ENCODE peak calls at places on chromosomes 16 and 17, in eight cellular contexts. X is HCT116, Y is H1, G is endothelial cell of umbilical vein, B is GM12878, J is K562, M is HepG2, V is SK-N-SH. U is an unnamed sample.

GRCh38 chr16:29664133-29664912 is 1.3 kb downstream of the SPN start:
- DNase-seq in X (no peak), Y (no peak), G (no peak), B (no peak), J (peak), M (no peak), V (no peak), U (no peak)

GRCh38 chr17:2385240-2386202 is 15.3 kb downstream of the MNT start:
- DNase-seq in X (no peak), Y (no peak), G (no peak), B (no peak), J (no peak), M (no peak), V (peak), U (no peak)

GRCh38 chr17:7897773-7898172 is 9.2 kb downstream of the CHD3 start:
- DNase-seq in X (no peak), Y (no peak), G (peak), B (no peak), J (peak), M (peak), V (peak), U (no peak)

GRCh38 chr16:1706386-1707192 is 594 bp downstream of the MAPK8IP3 start:
- DNase-seq in X (no peak), Y (no peak), G (no peak), B (no peak), J (peak), M (no peak), V (peak), U (no peak)

GRCh38 chr16:66927012-66927436 is 1.7 kb upstream of the RRAD start:
- DNase-seq in X (no peak), Y (no peak), G (no peak), B (no peak), J (no peak), M (peak), V (no peak), U (no peak)

GRCh38 chr17:1598399-1599095 is 30.1 kb downstream of the SLC43A2 start:
- DNase-seq in X (no peak), Y (no peak), G (no peak), B (no peak), J (no peak), M (no peak), V (no peak), U (no peak)

GRCh38 chr16:72905581-72905980 is 142.3 kb downstream of the ZFHX3 start:
- DNase-seq in X (no peak), Y (no peak), G (no peak), B (no peak), J (no peak), M (no peak), V (no peak), U (no peak)

GRCh38 chr17:41710472-41711090 is 1.6 kb upstream of the GAST start:
- DNase-seq in X (no peak), Y (no peak), G (peak), B (no peak), J (no peak), M (no peak), V (no peak), U (no peak)

GRCh38 chr16:89805136-89805905 is 11.1 kb downstream of the FANCA start:
- DNase-seq in X (no peak), Y (no peak), G (no peak), B (no peak), J (no peak), M (no peak), V (no peak), U (no peak)

GRCh38 chr17:66569572-66569971 is 265.3 kb upstream of the CACNG5 start:
- DNase-seq in X (no peak), Y (no peak), G (no peak), B (no peak), J (no peak), M (no peak), V (no peak), U (no peak)

GRCh38 chr16:52460652-52461172 is 86.2 kb downstream of the TOX3 start:
- DNase-seq in X (no peak), Y (no peak), G (no peak), B (no peak), J (no peak), M (no peak), V (no peak), U (no peak)

GRCh38 chr17:56804454-56804853 is 29.3 kb downstream of the C17orf67 start:
- DNase-seq in X (no peak), Y (no peak), G (no peak), B (no peak), J (no peak), M (no peak), V (no peak), U (no peak)
- TF ChIP-seq POLR2AphosphoS5 in X (no peak), Y (no peak), G (no peak), B (no peak), J (no peak), M (no peak), V (no peak), U (no peak)

DNA sequence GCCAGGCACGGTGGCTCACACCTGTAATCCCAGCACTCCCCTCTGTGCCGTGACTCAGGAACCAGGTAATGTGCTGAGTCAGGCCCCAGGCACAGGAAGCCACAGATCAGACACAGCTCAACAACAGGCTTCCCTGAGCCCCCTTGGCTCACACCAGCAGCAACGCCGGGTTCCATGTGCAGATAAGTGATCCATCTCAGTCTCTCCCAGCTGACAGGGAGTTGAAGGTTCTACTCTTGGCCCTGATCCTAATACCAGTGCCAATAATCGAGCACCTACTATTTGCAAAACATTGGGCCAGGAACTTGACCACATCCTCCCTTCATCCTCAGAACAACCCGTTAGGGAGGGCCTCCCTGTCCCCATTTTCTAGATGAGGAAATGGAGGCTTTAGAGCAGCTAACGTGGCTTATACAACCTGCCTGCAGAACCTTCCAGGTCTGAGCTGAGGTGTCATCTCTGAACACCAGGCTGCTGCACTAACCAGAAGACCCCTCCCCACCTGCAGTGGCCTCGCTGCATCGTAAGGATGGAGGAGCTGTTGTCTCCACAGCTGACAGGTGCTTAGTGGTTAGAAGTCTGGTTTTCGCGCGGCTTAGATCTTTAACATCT is 64.8 kb upstream of the AMZ2 start:
- DNase-seq in X (peak), Y (no peak), G (no peak), B (no peak), J (peak), M (peak), V (no peak), U (no peak)
- H3K9ac ChIP-seq in X (peak), Y (no peak), G (no peak), B (peak), J (no peak), M (no peak), V (no peak), U (no peak)

GRCh38 chr16:21226749-21227148 is 6.8 kb upstream of the ANKS4B start:
- DNase-seq in X (no peak), Y (no peak), G (no peak), B (no peak), J (no peak), M (no peak), V (no peak), U (no peak)

GRCh38 chr16:21219551-21219950 is 8.2 kb upstream of the ZP2 start:
- DNase-seq in X (no peak), Y (no peak), G (no peak), B (no peak), J (no peak), M (no peak), V (no peak), U (no peak)

GRCh38 chr16:21223787-21224186 is 9.7 kb upstream of the ANKS4B start:
- DNase-seq in X (no peak), Y (no peak), G (no peak), B (no peak), J (no peak), M (no peak), V (no peak), U (no peak)

GRCh38 chr16:21224800-21225199 is 8.7 kb upstream of the ANKS4B start:
- DNase-seq in X (no peak), Y (no peak), G (no peak), B (no peak), J (peak), M (no peak), V (no peak), U (no peak)

DNA sequence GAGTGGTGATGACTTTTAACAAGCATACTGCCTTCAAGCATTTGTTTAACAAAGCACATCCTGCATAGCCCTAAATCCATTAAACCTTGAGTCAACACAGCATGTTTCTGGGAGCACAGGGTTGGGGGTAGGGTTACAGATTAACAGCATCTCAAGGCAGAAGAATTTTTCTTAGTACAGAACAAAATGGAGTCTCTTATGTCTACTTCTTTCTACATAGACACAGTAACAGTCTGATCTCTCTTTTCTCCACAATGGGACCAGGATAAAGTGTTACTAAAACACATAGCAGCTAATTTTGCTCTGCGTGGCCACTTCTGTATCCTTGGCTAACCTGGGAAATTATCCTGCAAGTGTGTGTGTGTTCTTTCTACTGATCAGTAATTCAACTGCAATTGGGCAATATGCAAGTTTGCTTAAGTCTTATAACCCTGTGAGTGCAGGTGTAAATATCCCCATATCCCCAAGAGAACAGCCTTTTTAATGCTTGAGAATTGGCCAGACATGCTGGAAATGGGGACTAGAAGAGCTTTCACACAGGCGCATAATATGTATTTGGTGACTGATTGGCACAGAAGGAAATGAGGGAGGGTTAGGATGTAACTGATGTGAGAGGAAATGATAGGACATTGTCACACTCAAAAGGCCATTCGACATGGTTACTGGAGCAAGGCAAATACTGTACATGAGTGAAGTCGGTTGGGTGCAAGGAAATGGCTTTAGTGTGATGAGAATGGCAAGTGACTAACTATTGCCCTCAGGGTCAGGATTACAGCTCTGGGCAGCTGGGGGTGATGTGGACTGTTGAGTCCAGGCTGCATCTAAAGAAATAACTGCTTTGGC is 10.8 kb upstream of the ANKS4B start:
- DNase-seq in X (no peak), Y (no peak), G (no peak), B (no peak), J (no peak), M (no peak), V (no peak), U (no peak)
- TF ChIP-seq POLR2AphosphoS5 in X (no peak), Y (no peak), G (no peak), B (no peak), J (no peak), M (no peak), V (no peak), U (no peak)

DNA sequence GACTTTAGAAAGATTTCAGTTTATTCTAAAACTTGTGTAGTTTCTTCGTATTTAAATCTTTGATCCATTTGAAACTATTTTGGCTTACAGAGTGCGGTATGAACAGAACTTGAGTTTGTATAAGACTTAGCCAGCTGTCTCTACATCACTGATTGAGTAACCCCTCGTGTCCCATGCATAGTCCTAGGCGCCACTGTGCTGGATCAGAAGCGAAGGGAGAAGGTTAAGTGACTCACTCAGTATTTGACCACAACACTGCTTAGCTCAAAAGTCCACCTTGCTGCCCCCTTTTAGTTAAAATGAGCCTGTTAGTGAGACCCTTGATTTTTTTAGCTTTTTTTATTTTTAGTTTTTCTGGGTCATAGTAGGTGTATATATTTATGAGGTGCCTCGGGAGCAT is 28.4 kb downstream of the CD300LB start:
- DNase-seq in X (no peak), Y (no peak), G (no peak), B (no peak), J (no peak), M (peak), V (no peak), U (no peak)
- H3K9ac ChIP-seq in X (no peak), Y (no peak), G (no peak), B (no peak), J (no peak), M (no peak), V (no peak), U (no peak)

DNA sequence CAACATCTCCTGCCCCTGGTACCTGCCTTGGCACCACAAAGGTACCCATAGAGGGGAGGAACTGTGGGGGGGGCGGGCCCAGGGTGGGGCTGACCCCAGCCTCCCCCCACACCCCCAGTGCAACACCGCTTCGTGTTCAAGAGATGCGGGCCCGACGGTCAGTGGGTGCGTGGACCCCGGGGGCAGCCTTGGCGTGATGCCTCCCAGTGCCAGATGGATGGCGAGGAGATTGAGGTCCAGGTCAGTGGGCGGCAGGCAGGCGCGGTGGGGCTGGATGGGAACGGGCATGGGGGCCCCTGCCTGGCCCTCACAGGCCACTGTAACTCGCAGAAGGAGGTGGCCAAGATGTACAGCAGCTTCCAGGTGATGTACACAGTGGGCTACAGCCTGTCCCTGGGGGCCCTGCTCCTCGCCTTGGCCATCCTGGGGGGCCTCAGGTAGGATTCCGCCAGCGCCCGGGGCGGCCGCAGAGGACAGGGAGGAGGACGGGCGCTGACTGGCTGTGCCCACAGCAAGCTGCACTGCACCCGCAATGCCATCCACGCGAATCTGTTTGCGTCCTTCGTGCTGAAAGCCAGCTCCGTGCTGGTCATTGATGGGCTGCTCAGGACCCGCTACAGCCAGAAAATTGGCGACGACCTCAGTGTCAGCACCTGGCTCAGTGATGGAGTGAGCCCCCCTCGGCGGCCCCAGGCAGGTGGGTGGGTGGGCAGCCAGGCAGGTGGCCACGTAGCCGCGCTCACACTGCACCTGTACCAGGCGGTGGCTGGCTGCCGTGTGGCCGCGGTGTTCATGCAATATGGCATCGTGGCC is 7.1 kb downstream of the GCGR start:
- DNase-seq in X (no peak), Y (no peak), G (no peak), B (no peak), J (no peak), M (no peak), V (no peak), U (no peak)
- TF ChIP-seq POLR2AphosphoS5 in X (no peak), Y (no peak), G (no peak), B (no peak), J (no peak), M (no peak), V (no peak), U (no peak)

GRCh38 chr16:15509051-15509592 is 74.7 kb downstream of the BMERB1 start:
- DNase-seq in X (no peak), Y (no peak), G (no peak), B (no peak), J (peak), M (no peak), V (peak), U (no peak)

GRCh38 chr16:15507959-15508336 is 73.6 kb downstream of the BMERB1 start:
- DNase-seq in X (no peak), Y (no peak), G (no peak), B (no peak), J (no peak), M (no peak), V (no peak), U (no peak)

GRCh38 chr16:15511759-15512487 is 77.5 kb downstream of the BMERB1 start:
- DNase-seq in X (no peak), Y (no peak), G (no peak), B (no peak), J (no peak), M (no peak), V (no peak), U (no peak)

GRCh38 chr16:15510992-15511391 is 76.6 kb downstream of the BMERB1 start:
- DNase-seq in X (no peak), Y (no peak), G (no peak), B (no peak), J (no peak), M (no peak), V (no peak), U (no peak)

GRCh38 chr16:15509593-15510520 is 75.5 kb downstream of the BMERB1 start:
- DNase-seq in X (no peak), Y (peak), G (no peak), B (no peak), J (no peak), M (no peak), V (peak), U (no peak)
- H3K9ac ChIP-seq in X (no peak), Y (no peak), G (no peak), B (no peak), J (no peak), M (no peak), V (no peak), U (no peak)

GRCh38 chr17:38729886-38730525 is at the start of gene CISD3:
- DNase-seq in X (peak), Y (no peak), G (peak), B (no peak), J (peak), M (peak), V (peak), U (no peak)
- TF ChIP-seq POLR2AphosphoS5 in X (peak), Y (no peak), G (peak), B (no peak), J (peak), M (no peak), V (peak), U (no peak)

DNA sequence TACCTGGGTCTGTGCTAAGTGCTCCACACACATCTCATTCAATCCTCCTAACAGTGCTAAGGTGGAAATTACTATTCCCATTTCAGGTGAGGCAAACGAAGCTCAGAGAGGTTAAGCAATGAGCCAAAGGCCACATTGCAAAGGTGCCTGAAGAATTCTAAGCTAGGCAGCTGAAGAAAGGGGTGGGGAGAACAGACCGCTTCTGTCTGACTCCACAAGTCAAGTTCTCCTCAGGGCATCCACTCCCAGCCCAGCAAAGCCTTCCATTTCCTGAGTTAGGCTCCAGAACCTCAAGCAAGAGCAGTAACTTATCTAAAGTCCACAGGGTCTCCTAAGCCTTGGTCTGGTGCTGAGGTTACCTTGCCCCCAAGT is 27.0 kb upstream of the MRPS23 start:
- DNase-seq in X (no peak), Y (no peak), G (no peak), B (no peak), J (no peak), M (no peak), V (no peak), U (no peak)
- H3K9ac ChIP-seq in X (peak), Y (no peak), G (no peak), B (no peak), J (no peak), M (no peak), V (peak), U (no peak)

GRCh38 chr16:88618182-88618955 is 20.0 kb upstream of the IL17C start:
- DNase-seq in X (no peak), Y (no peak), G (no peak), B (no peak), J (peak), M (peak), V (no peak), U (no peak)

GRCh38 chr16:88618956-88619667 is 19.3 kb upstream of the IL17C start:
- DNase-seq in X (no peak), Y (no peak), G (no peak), B (no peak), J (no peak), M (no peak), V (no peak), U (no peak)

GRCh38 chr16:88616320-88616719 is 22.1 kb upstream of the IL17C start:
- DNase-seq in X (no peak), Y (no peak), G (no peak), B (no peak), J (no peak), M (no peak), V (no peak), U (no peak)

GRCh38 chr16:88616736-88617135 is 21.6 kb upstream of the IL17C start:
- DNase-seq in X (no peak), Y (no peak), G (no peak), B (no peak), J (no peak), M (no peak), V (no peak), U (no peak)

DNA sequence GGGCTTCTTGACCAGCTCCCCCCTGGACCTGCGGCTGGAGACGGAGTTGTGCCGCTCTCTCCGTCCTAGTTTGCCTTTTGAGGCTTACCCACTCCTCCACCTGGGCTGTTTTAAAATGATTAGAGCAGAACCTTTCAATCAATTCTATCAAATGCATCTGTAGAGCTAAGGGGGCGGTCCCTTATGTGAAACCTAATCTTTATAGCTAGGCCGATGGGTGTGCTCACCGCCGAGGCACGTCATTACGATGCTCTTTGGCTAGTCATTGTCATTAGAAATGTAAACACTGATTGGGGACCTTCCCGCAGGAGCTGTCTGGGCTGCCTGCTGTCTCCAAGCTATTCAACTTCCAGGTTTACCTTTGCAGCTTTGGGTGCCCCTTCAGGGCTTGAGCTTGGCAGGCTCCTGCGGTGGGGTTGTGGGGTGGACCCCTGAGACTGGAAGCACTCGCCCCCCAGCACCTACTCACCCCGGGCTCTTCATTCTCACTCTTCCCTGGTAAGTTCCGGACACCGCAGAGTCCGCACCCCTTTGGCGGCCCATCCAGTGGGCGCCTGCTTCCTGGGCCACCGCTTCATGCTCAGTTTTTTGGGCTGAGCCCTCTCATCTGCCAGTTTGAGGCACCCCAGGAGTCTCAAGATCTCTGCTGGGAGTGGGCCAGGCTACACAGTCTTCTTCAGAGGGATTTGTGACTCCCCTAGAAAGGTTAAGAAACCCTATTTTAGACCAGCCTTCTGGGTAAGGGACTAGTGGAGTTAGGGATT is 20.9 kb upstream of the IL17C start:
- DNase-seq in X (no peak), Y (no peak), G (no peak), B (no peak), J (peak), M (no peak), V (no peak), U (no peak)
- TF ChIP-seq POLR2AphosphoS5 in X (no peak), Y (no peak), G (no peak), B (no peak), J (no peak), M (no peak), V (no peak), U (no peak)

GRCh38 chr17:48542114-48542955 is 2.6 kb downstream of the HOXB2 start:
- DNase-seq in X (no peak), Y (no peak), G (peak), B (no peak), J (peak), M (no peak), V (no peak), U (no peak)
- H3K9ac ChIP-seq in X (peak), Y (no peak), G (peak), B (peak), J (peak), M (no peak), V (no peak), U (no peak)